ENCODE peak calls at places on chromosomes 6 and 20, in eight cellular contexts. N, A, R, V, Q, L, Y and P are unnamed samples.
A peak's percentile ranks its signal among the peaks of the same experiment; 100 is the strongest.

GRCh38 chr6:24547243-24547642 is 52.5 kb downstream of the ALDH5A1 start:
- DNase-seq in A (no peak), Y (no peak), R (peak; percentile 10), Q (peak; percentile 36), L (no peak), V (no peak), N (no peak), P (no peak)

GRCh38 chr6:34901930-34902329 is 12.9 kb downstream of the ANKS1A start:
- DNase-seq in Q (no peak), Y (no peak), R (peak; percentile 37), N (peak; percentile 59), A (no peak), V (no peak), L (no peak), P (peak; percentile 21)

GRCh38 chr6:35300848-35301247 is 3.2 kb downstream of the DEF6 start:
- DNase-seq in N (no peak), V (peak; percentile 62), R (no peak), L (no peak), A (peak; percentile 62), Q (peak; percentile 53), Y (no peak), P (no peak)

GRCh38 chr6:53358440-53359087 is 9.8 kb upstream of the ELOVL5 start:
- DNase-seq in L (no peak), Y (no peak), N (no peak), Q (no peak), A (no peak), R (no peak), V (peak; percentile 75), P (no peak)

GRCh38 chr6:142542704-142543233 is 241.0 kb downstream of the ADGRG6 start:
- DNase-seq in A (peak; percentile 72), N (peak; percentile 35), L (peak; percentile 75), Y (no peak), V (peak; percentile 54), Q (no peak), R (peak; percentile 82), P (peak; percentile 90)

GRCh38 chr6:140979642-140980091 is 1153.1 kb upstream of the GJE1 start:
- DNase-seq in R (peak; percentile 98), Q (no peak), L (peak; percentile 86), V (no peak), Y (no peak), A (peak; percentile 75), N (peak; percentile 83), P (peak; percentile 85)

GRCh38 chr20:25055711-25056492 is 2.0 kb downstream of the ACSS1 start:
- DNase-seq in A (peak; percentile 57), N (peak; percentile 39), R (no peak), Y (no peak), L (no peak), Q (no peak), V (peak; percentile 78), P (peak; percentile 33)

GRCh38 chr20:1130058-1130694 is 11.8 kb downstream of the PSMF1 start:
- DNase-seq in N (no peak), R (no peak), V (no peak), A (no peak), Q (no peak), L (no peak), Y (no peak), P (no peak)

GRCh38 chr6:139595183-139595582 is 220.7 kb upstream of the CITED2 start:
- DNase-seq in L (peak; percentile 60), V (no peak), Y (no peak), A (no peak), R (peak; percentile 30), N (no peak), Q (no peak), P (peak; percentile 43)

GRCh38 chr20:48831702-48832422 is 4.1 kb upstream of the PREX1 start:
- DNase-seq in Y (peak; percentile 47), N (peak; percentile 89), V (peak; percentile 50), R (peak; percentile 62), Q (no peak), A (peak; percentile 82), L (peak; percentile 63), P (peak; percentile 70)

GRCh38 chr20:49562341-49563014 is 5.5 kb downstream of the PTGIS start:
- DNase-seq in A (peak; percentile 98), L (peak; percentile 56), R (peak; percentile 92), V (peak; percentile 59), Q (no peak), Y (no peak), N (peak; percentile 97), P (peak; percentile 91)

GRCh38 chr6:156028310-156029131 is 572.9 kb upstream of the NOX3 start:
- DNase-seq in A (no peak), R (no peak), N (peak; percentile 15), Q (no peak), Y (no peak), V (no peak), L (peak; percentile 29), P (no peak)

GRCh38 chr6:89818977-89819335 is 638 bp downstream of the MDN1 start:
- DNase-seq in Q (peak; percentile 18), A (no peak), L (peak; percentile 48), Y (no peak), V (peak; percentile 47), N (peak; percentile 59), R (peak; percentile 43), P (peak; percentile 39)

GRCh38 chr6:104606361-104606760 is 253.4 kb downstream of the HACE1 start:
- DNase-seq in R (no peak), L (no peak), Y (no peak), V (no peak), N (no peak), Q (no peak), A (no peak), P (no peak)

GRCh38 chr20:39789411-39789810 is 827.3 kb downstream of the DHX35 start:
- DNase-seq in N (no peak), A (no peak), L (no peak), Y (no peak), Q (no peak), V (no peak), R (no peak), P (peak; percentile 9)

GRCh38 chr6:111274593-111275217 is 187.4 kb downstream of the SLC16A10 start:
- DNase-seq in Q (no peak), R (no peak), L (no peak), N (no peak), Y (no peak), V (no peak), A (no peak), P (no peak)

DNA sequence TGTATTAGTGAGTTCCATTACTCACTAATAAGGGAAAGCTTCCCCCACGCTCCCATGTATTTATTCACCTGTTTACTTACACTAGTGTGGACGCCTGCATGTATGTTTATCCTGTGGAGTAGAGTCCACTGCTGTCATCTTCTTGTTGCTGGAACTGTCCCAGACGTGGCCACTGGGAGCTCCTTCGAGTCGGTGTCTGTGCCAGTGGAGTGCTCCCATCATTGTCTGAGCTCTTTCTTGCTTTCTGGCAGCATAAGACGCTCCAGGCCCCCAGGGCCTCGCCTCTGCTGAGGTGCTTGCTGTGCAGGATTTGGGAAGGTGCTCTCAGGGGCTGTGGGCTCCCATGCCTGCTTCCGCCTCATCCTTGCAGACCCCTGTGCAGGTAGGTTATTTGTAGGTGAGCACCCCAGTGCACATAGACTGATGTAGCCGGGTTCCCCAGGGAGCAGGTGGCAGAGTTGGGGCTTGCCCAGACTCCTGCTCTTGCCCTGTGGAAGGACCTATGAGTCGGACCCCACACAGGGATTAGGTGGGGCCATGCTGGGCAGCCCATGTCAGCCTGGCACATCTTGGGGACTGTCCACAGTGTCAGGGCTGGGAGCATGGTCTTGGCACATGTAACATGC is 16.6 kb downstream of the PHACTR3 start:
- DNase-seq in Q (no peak), L (no peak), Y (no peak), N (no peak), V (no peak), R (no peak), A (no peak), P (no peak)
- TF ChIP-seq CTCF in Q (no peak), L (no peak), Y (no peak), N (no peak), V (no peak), R (no peak), A (no peak), P (no peak)

DNA sequence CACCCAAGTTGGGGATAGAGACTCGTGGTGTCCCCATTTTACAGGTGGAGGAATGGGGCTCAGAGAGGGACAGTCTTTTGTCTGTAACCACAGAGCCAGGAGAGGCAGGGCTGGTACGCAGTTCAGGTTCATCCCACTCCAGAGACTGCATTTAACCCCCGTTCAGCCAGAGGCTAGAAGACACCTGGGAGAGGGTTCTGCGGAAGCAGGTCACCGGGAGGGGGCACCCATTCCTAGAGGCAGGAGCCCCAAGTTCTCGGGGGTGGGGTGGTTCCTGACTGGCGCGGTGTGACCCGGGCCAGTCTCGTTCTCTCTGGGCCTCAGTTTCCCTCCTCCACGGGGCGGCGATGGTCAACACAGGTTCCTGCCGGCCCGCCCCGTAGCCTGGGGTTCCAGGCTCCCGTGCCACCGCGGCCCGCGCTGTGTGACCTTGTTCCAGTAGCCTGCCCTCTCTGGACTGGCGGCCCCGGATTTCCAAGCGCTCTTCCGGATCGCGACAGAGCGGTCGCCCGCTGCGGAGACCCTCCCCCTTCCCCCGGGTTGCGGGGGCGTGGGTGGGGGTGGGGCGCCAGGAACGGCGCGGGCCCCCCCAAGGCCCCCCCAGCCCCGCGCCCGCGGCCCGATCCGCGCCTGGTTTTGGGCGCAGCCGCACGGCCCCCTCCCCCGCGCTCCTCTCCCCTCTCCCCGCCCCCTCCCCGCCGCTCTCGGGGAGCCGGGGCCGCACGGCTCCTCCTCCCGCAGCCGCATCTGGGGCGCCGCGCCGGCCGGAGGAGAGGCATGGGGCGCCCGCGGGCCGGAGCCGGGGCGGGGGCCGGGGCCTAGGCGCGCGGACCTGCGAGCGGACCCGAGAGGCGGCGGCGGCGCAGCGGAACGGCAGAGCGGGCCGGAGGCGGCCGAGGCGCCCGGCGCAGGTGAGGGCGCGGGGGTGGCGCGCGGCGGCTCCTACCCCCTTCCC is at the start of gene DLGAP4:
- DNase-seq in Q (no peak), N (no peak), R (no peak), A (no peak), V (no peak), Y (no peak), L (no peak), P (no peak)
- H3K4me3 ChIP-seq in Q (no peak within 1 kb of the TSS), N (no peak within 1 kb of the TSS), R (no peak within 1 kb of the TSS), A (peak within 1 kb of the TSS; percentile 38), V (peak within 1 kb of the TSS; percentile 36), Y (peak within 1 kb of the TSS; percentile 71), L (no peak within 1 kb of the TSS), P (no peak within 1 kb of the TSS)

GRCh38 chr6:3237761-3238662 is 10.6 kb upstream of the TUBB2B start:
- DNase-seq in R (no peak), N (no peak), Q (no peak), A (no peak), V (no peak), L (peak; percentile 16), Y (no peak), P (no peak)

GRCh38 chr6:3235969-3236368 is 8.5 kb upstream of the TUBB2B start:
- DNase-seq in L (no peak), Q (no peak), N (no peak), Y (no peak), V (no peak), R (no peak), A (no peak), P (no peak)

GRCh38 chr6:3240595-3240994 is 13.1 kb upstream of the TUBB2B start:
- DNase-seq in N (no peak), V (no peak), Q (no peak), Y (no peak), A (no peak), R (no peak), L (no peak), P (no peak)

GRCh38 chr6:3235486-3235885 is 8.0 kb upstream of the TUBB2B start:
- DNase-seq in L (no peak), R (no peak), V (no peak), A (peak; percentile 9), N (no peak), Q (no peak), Y (no peak), P (no peak)

GRCh38 chr6:3239110-3239830 is 11.8 kb upstream of the TUBB2B start:
- DNase-seq in N (no peak), V (no peak), Q (no peak), Y (peak; percentile 50), A (no peak), R (no peak), L (no peak), P (no peak)
- TF ChIP-seq CTCF in N (peak; percentile 7), V (peak; percentile 32), Q (no peak), Y (peak; percentile 60), A (no peak), R (peak; percentile 20), L (peak; percentile 21), P (no peak)

GRCh38 chr6:137415127-137415833 is 78.9 kb downstream of the OLIG3 start:
- DNase-seq in R (peak; percentile 74), A (no peak), Y (no peak), Q (peak; percentile 63), V (peak; percentile 79), N (peak; percentile 83), L (peak; percentile 57), P (peak; percentile 76)
- H3K4me3 ChIP-seq in R (peak overlapping the region; percentile 48), A (peak overlapping the region; percentile 52), Y (no peak overlapping the region), Q (peak overlapping the region; percentile 61), V (peak overlapping the region; percentile 29), N (peak overlapping the region; percentile 62), L (peak overlapping the region; percentile 48), P (peak overlapping the region; percentile 26)